ENCODE peak calls at places on chromosome 15, in six cellular contexts. R is neuronal stem cell, U is H1, W is H9, Q is IMR-90, D is trophoblast cell. J is an unnamed sample.

GRCh38 chr15:42056934-42057743 is 36.3 kb upstream of the PLA2G4E start:
- DNase-seq in R (peak), U (peak), W (peak), Q (peak), D (peak), J (peak)

GRCh38 chr15:89078831-89079810 is 9.1 kb upstream of the ABHD2 start:
- DNase-seq in R (no peak), U (no peak), W (no peak), Q (no peak), D (no peak), J (no peak)

GRCh38 chr15:101090460-101090853 is 161.4 kb downstream of the CHSY1 start:
- DNase-seq in R (no peak), U (no peak), Q (no peak), W (no peak), D (no peak), J (no peak)

GRCh38 chr15:69810441-69811071 is 287.2 kb downstream of the TLE3 start:
- DNase-seq in U (no peak), D (no peak), R (no peak), W (no peak), Q (no peak), J (peak)

GRCh38 chr15:55552926-55553325 is 35.2 kb downstream of the PYGO1 start:
- DNase-seq in R (no peak), D (peak), U (no peak), W (peak), Q (peak), J (peak)

GRCh38 chr15:69225355-69226027 is 65.1 kb downstream of the GLCE start:
- DNase-seq in W (no peak), R (no peak), Q (peak), D (no peak), U (no peak), J (peak)

GRCh38 chr15:78272776-78273175 is 8.4 kb downstream of the DNAJA4 start:
- DNase-seq in D (no peak), R (no peak), U (no peak), Q (no peak), W (no peak), J (no peak)

GRCh38 chr15:60523056-60523455 is 44.1 kb upstream of the ICE2 start:
- DNase-seq in R (no peak), D (no peak), W (no peak), Q (peak), U (no peak), J (no peak)

GRCh38 chr15:61030451-61030850 is 198.7 kb downstream of the RORA start:
- DNase-seq in D (no peak), Q (peak), U (no peak), R (no peak), W (no peak), J (no peak)

GRCh38 chr15:22263738-22264137 is 183.4 kb downstream of the OR4M2 start:
- DNase-seq in R (no peak), D (no peak), W (no peak), Q (no peak), U (no peak), J (no peak)

GRCh38 chr15:40388941-40389823 is 6.7 kb downstream of the KNSTRN start:
- DNase-seq in U (no peak), Q (no peak), W (no peak), R (no peak), D (peak), J (no peak)

GRCh38 chr15:27059610-27060202 is 88.7 kb downstream of the GABRG3 start:
- DNase-seq in D (no peak), W (peak), Q (peak), R (peak), U (peak), J (peak)

GRCh38 chr15:97520689-97521088 is 439.8 kb upstream of the ARRDC4 start:
- DNase-seq in U (no peak), D (no peak), R (no peak), Q (no peak), W (no peak), J (no peak)

GRCh38 chr15:97525809-97526208 is 434.7 kb upstream of the ARRDC4 start:
- DNase-seq in R (no peak), W (no peak), D (no peak), Q (no peak), U (no peak), J (no peak)

GRCh38 chr15:97521390-97521789 is 439.1 kb upstream of the ARRDC4 start:
- DNase-seq in R (no peak), W (no peak), U (no peak), D (no peak), Q (no peak), J (no peak)

GRCh38 chr15:97521894-97522293 is 438.6 kb upstream of the ARRDC4 start:
- DNase-seq in U (no peak), D (no peak), W (no peak), Q (no peak), R (peak), J (peak)

GRCh38 chr15:97522362-97522761 is 438.1 kb upstream of the ARRDC4 start:
- DNase-seq in U (no peak), Q (no peak), W (no peak), R (no peak), D (no peak), J (no peak)
- H2AFZ ChIP-seq in U (no peak), Q (no peak), W (no peak), R (no peak), D (no peak), J (no peak)

DNA sequence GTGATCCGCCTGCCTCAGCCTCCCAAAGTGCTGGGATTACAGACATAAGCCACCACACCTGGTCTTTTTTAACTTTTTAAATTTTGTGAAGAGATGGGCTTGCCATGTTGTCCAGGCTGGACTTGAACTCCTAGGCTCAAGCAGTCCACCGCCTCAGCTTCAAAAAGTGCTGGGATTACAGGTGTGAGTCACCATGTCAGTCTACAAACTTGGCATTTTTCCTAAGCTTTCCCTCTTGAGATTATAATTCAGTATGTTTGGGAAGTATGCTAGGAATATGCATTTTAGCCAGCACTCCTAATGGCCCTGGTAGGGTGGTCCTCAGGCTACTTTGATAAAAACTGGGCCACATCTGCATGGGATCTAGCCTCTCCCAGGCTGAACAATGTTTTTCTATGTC is 4.4 kb downstream of the WDR73 start:
- DNase-seq in Q (peak), W (no peak), R (no peak), U (no peak), D (no peak), J (peak)
- H3K18ac ChIP-seq in Q (no peak), W (no peak), R (no peak), U (no peak), D (no peak), J (no peak)

GRCh38 chr15:48642795-48643194 is 2.7 kb downstream of the FBN1 start:
- DNase-seq in D (no peak), R (no peak), W (no peak), Q (no peak), U (no peak), J (peak)
- H3K9ac ChIP-seq in D (no peak), R (no peak), W (no peak), Q (peak), U (no peak), J (peak)

GRCh38 chr15:58987501-58988010 is at the start of gene RNF111:
- DNase-seq in U (peak), R (peak), Q (peak), D (peak), W (peak), J (peak)

GRCh38 chr15:58985443-58985842 is 2.0 kb upstream of the RNF111 start:
- DNase-seq in Q (peak), U (no peak), R (no peak), D (no peak), W (peak), J (no peak)

GRCh38 chr15:58987036-58987435 is 427 bp upstream of the RNF111 start:
- DNase-seq in D (no peak), W (no peak), Q (peak), U (no peak), R (no peak), J (peak)

DNA sequence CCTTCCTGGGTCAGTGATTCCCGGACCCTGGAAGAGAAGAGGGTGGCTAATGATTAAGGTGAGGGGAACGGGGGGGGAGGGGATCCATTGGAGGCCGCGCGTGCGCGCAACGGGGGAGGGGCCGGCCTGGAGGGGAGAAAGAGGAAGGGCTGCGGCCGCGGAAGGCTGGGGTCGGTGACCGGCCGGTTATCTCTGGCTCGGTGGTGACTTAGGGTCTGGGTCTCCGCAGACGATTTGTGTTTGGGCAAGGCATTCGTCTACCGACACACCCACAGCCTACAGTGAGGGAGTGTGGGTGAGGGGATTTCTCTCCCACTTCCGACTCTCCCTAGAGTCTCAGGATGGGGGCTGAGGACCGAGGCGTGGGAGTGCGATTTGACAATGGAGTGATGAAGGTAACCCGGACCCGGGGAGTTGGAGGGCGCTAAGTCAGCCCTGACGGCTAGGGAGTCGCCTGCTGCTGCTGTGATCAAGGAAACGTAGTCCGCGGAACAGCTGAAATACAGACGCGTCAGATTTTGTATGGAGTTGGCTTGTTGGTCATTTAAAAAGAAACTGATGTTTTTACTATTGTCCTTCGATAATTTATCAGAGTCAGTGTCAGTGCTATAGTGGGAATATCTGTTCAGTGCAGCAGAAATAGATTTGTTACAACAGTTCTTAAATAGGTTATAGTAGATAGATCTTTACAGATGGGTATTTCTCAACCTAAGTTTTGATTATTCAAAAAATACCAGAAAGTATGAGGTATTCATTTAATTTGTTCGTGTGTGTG is 735 bp downstream of the RNF111 start:
- DNase-seq in R (peak), Q (peak), D (peak), W (peak), U (peak), J (peak)
- H2AFZ ChIP-seq in R (peak), Q (peak), D (peak), W (no peak), U (peak), J (peak)

GRCh38 chr15:75455424-75455981 is 4.0 kb upstream of the SIN3A start:
- DNase-seq in U (no peak), W (peak), Q (peak), R (peak), D (peak), J (peak)
- H3K18ac ChIP-seq in U (peak), W (peak), Q (peak), R (peak), D (peak), J (peak)

GRCh38 chr15:74170845-74171578 is 2.5 kb upstream of the ISLR start:
- DNase-seq in D (no peak), Q (no peak), W (peak), U (no peak), R (no peak), J (no peak)
- H3K9ac ChIP-seq in D (no peak), Q (no peak), W (no peak), U (no peak), R (no peak), J (no peak)